ENCODE peak calls at places on chromosome 6, in five cellular contexts. One of them, this sample, is unnamed.
A peak's percentile ranks its signal among the peaks of the same experiment; 100 is the strongest.

GRCh38 chr6:6858533-6858982 is 249.2 kb upstream of the RREB1 start:
- DNase-seq in GM23248: no peak
- DNase-seq in HCT116: no peak
- DNase-seq in GM23338: no peak
- DNase-seq in SK-N-SH: no peak
- DNase-seq in this sample: no peak

GRCh38 chr6:92667843-92668242 is 751.5 kb downstream of the EPHA7 start:
- DNase-seq in GM23248: no peak
- DNase-seq in HCT116: no peak
- DNase-seq in GM23338: no peak
- DNase-seq in SK-N-SH: no peak
- DNase-seq in this sample: no peak

GRCh38 chr6:40444811-40445210 is 142.4 kb downstream of the LRFN2 start:
- DNase-seq in SK-N-SH: no peak
- DNase-seq in GM23248: peak; percentile 9
- DNase-seq in GM23338: no peak
- DNase-seq in HCT116: no peak
- DNase-seq in this sample: no peak

GRCh38 chr6:37665309-37665708 is 32.4 kb downstream of the MDGA1 start:
- DNase-seq in GM23338: no peak
- DNase-seq in SK-N-SH: no peak
- DNase-seq in HCT116: no peak
- DNase-seq in GM23248: no peak
- DNase-seq in this sample: no peak

GRCh38 chr6:48757661-48758060 is 646.7 kb upstream of the PTCHD4 start:
- DNase-seq in GM23248: no peak
- DNase-seq in GM23338: no peak
- DNase-seq in HCT116: no peak
- DNase-seq in SK-N-SH: no peak
- DNase-seq in this sample: no peak

GRCh38 chr6:125031385-125031784 is 69.1 kb downstream of the RNF217 start:
- DNase-seq in HCT116: no peak
- DNase-seq in SK-N-SH: no peak
- DNase-seq in GM23248: no peak
- DNase-seq in GM23338: no peak
- DNase-seq in this sample: no peak

GRCh38 chr6:147283460-147283859 is 79.2 kb downstream of the STXBP5 start:
- DNase-seq in SK-N-SH: no peak
- DNase-seq in GM23248: peak; percentile 41
- DNase-seq in GM23338: no peak
- DNase-seq in HCT116: no peak
- DNase-seq in this sample: no peak

GRCh38 chr6:24935753-24936152 is at the start of gene RIPOR2:
- DNase-seq in SK-N-SH: no peak
- DNase-seq in GM23248: no peak
- DNase-seq in GM23338: peak; percentile 87
- DNase-seq in HCT116: no peak
- DNase-seq in this sample: peak; percentile 89

GRCh38 chr6:22320750-22321149 is 23.9 kb upstream of the PRL start:
- DNase-seq in HCT116: peak; percentile 24
- DNase-seq in GM23338: no peak
- DNase-seq in GM23248: peak; percentile 73
- DNase-seq in SK-N-SH: no peak
- DNase-seq in this sample: no peak

GRCh38 chr6:17469006-17469972 is 75.9 kb downstream of the CAP2 start:
- DNase-seq in HCT116: no peak
- DNase-seq in SK-N-SH: no peak
- DNase-seq in GM23338: peak; percentile 52
- DNase-seq in GM23248: peak; percentile 49
- DNase-seq in this sample: no peak

GRCh38 chr6:138605958-138606357 is 106.7 kb upstream of the NHSL1 start:
- DNase-seq in HCT116: no peak
- DNase-seq in GM23248: no peak
- DNase-seq in SK-N-SH: no peak
- DNase-seq in GM23338: no peak
- DNase-seq in this sample: no peak

GRCh38 chr6:147651249-147652063 is 143.0 kb downstream of the SAMD5 start:
- DNase-seq in SK-N-SH: no peak
- DNase-seq in HCT116: no peak
- DNase-seq in GM23248: no peak
- DNase-seq in GM23338: peak; percentile 23
- DNase-seq in this sample: no peak

GRCh38 chr6:129860901-129861665 is at the start of gene TMEM244:
- DNase-seq in SK-N-SH: no peak
- DNase-seq in HCT116: no peak
- DNase-seq in GM23248: peak; percentile 91
- DNase-seq in GM23338: no peak
- DNase-seq in this sample: no peak

GRCh38 chr6:144417686-144418085 is 132.6 kb downstream of the UTRN start:
- DNase-seq in SK-N-SH: no peak
- DNase-seq in HCT116: no peak
- DNase-seq in GM23338: no peak
- DNase-seq in GM23248: peak; percentile 14
- DNase-seq in this sample: no peak
- TF ChIP-seq EZH2phosphoT487 in SK-N-SH: no peak
- TF ChIP-seq EZH2phosphoT487 in HCT116: no peak
- TF ChIP-seq EZH2phosphoT487 in GM23338: no peak
- TF ChIP-seq EZH2phosphoT487 in GM23248: no peak
- TF ChIP-seq EZH2phosphoT487 in this sample: no peak

GRCh38 chr6:53306819-53307347 is 41.9 kb downstream of the ELOVL5 start:
- DNase-seq in GM23338: no peak
- DNase-seq in SK-N-SH: no peak
- DNase-seq in HCT116: no peak
- DNase-seq in GM23248: peak; percentile 68
- DNase-seq in this sample: no peak
- H4K20me1 ChIP-seq in GM23338: peaks cover 49% of the 10 kb centered on the region
- H4K20me1 ChIP-seq in SK-N-SH: no peaks in the 10 kb centered on the region
- H4K20me1 ChIP-seq in HCT116: no peaks in the 10 kb centered on the region
- H4K20me1 ChIP-seq in GM23248: no peaks in the 10 kb centered on the region
- H4K20me1 ChIP-seq in this sample: peaks cover 5% of the 10 kb centered on the region

DNA sequence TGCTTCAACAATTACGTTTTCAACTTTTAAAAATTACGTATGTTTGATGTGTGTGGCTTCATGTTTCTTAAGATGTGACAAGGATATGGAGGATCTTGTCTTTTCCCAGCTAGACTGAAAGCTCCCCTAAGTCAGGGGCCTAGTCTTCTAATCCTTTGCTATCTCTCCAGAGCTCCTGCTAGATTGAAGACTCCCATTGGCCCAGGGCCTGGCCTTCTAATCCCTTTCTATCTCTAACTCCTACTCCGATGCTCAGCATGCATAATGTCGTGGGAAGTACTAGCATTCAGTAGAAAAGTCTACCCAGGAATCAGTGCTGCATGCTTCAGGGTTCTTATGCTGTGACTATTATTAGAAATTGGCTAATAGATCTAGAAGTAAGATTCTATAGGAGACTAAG is 144.8 kb upstream of the SUPT3H start:
- DNase-seq in SK-N-SH: no peak
- DNase-seq in GM23338: peak; percentile 24
- DNase-seq in HCT116: no peak
- DNase-seq in GM23248: no peak
- DNase-seq in this sample: no peak
- TF ChIP-seq EZH2phosphoT487 in SK-N-SH: no peak
- TF ChIP-seq EZH2phosphoT487 in GM23338: no peak
- TF ChIP-seq EZH2phosphoT487 in HCT116: no peak
- TF ChIP-seq EZH2phosphoT487 in GM23248: no peak
- TF ChIP-seq EZH2phosphoT487 in this sample: no peak

GRCh38 chr6:166334878-166335277 is 7.5 kb downstream of the SFT2D1 start:
- DNase-seq in HCT116: no peak
- DNase-seq in GM23338: no peak
- DNase-seq in GM23248: no peak
- DNase-seq in SK-N-SH: no peak
- DNase-seq in this sample: no peak
- H4K20me1 ChIP-seq in HCT116: peaks cover 15% of the 10 kb centered on the region
- H4K20me1 ChIP-seq in GM23338: peaks cover 37% of the 10 kb centered on the region
- H4K20me1 ChIP-seq in GM23248: no peaks in the 10 kb centered on the region
- H4K20me1 ChIP-seq in SK-N-SH: peaks cover 80% of the 10 kb centered on the region
- H4K20me1 ChIP-seq in this sample: no peaks in the 10 kb centered on the region